ENCODE peak calls at places on chromosomes 6 and 20, in ten cellular contexts. X, L, E, R, M, D, K, U, G and F are unnamed samples.

GRCh38 chr6:168284187-168284586 is 35.4 kb downstream of the DACT2 start:
- DNase-seq in D (no peak), U (no peak), M (no peak), X (no peak), L (no peak), R (no peak), E (peak; percentile 41), G (no peak), K (no peak), F (no peak)

GRCh38 chr20:19026121-19026878 is 186.1 kb upstream of the SLC24A3 start:
- DNase-seq in R (no peak), D (no peak), M (no peak), K (no peak), L (no peak), E (peak; percentile 82), X (no peak), U (no peak), G (no peak), F (no peak)

GRCh38 chr20:63177785-63178444 is 38.0 kb downstream of the YTHDF1 start:
- DNase-seq in L (no peak), R (no peak), M (no peak), G (no peak), K (no peak), D (no peak), U (no peak), X (no peak), E (no peak), F (no peak)

GRCh38 chr20:6026051-6026450 is 27.8 kb downstream of the LRRN4 start:
- DNase-seq in E (no peak), D (no peak), L (no peak), M (no peak), U (no peak), G (no peak), K (no peak), R (no peak), X (no peak), F (no peak)

GRCh38 chr6:43129434-43130194 is 41.5 kb upstream of the SRF start:
- DNase-seq in U (no peak), K (no peak), G (no peak), X (peak; percentile 37), R (no peak), M (no peak), D (peak; percentile 52), E (no peak), L (no peak), F (no peak)

GRCh38 chr20:13554076-13554475 is 84.7 kb downstream of the TASP1 start:
- DNase-seq in M (no peak), X (no peak), K (no peak), G (no peak), U (no peak), D (no peak), R (no peak), E (no peak), L (no peak), F (no peak)

GRCh38 chr6:23659125-23659524 is 466.9 kb upstream of the NRSN1 start:
- DNase-seq in M (no peak), U (no peak), E (no peak), R (no peak), X (no peak), D (peak; percentile 16), G (no peak), L (no peak), K (no peak), F (no peak)

GRCh38 chr6:130622142-130622541 is 205.1 kb upstream of the SMLR1 start:
- DNase-seq in E (no peak), M (no peak), D (no peak), L (no peak), R (no peak), X (no peak), U (no peak), K (no peak), G (no peak), F (no peak)

GRCh38 chr6:362924-363249 is 28.7 kb upstream of the IRF4 start:
- DNase-seq in X (no peak), E (no peak), R (no peak), K (no peak), D (no peak), L (no peak), G (no peak), U (no peak), M (no peak), F (no peak)

GRCh38 chr6:14317616-14318015 is 200.0 kb downstream of the CD83 start:
- DNase-seq in G (no peak), K (no peak), M (no peak), X (no peak), D (no peak), U (no peak), L (no peak), E (no peak), R (no peak), F (no peak)

GRCh38 chr6:111591370-111591900 is 14.2 kb downstream of the TRAF3IP2 start:
- DNase-seq in R (peak; percentile 86), G (peak; percentile 92), E (peak; percentile 98), D (peak; percentile 88), X (peak; percentile 76), U (peak; percentile 82), K (peak; percentile 87), M (peak; percentile 97), L (peak; percentile 95), F (peak; percentile 97)

GRCh38 chr6:160139420-160139851 is 17.8 kb downstream of the SLC22A1 start:
- DNase-seq in K (no peak), D (no peak), X (peak; percentile 65), M (no peak), E (peak; percentile 74), R (peak; percentile 65), L (no peak), G (no peak), U (no peak), F (peak; percentile 78)

GRCh38 chr6:113758214-113758613 is 98.9 kb upstream of the MARCKS start:
- DNase-seq in M (no peak), L (no peak), E (no peak), U (no peak), D (no peak), R (no peak), X (no peak), G (no peak), K (no peak), F (no peak)

DNA sequence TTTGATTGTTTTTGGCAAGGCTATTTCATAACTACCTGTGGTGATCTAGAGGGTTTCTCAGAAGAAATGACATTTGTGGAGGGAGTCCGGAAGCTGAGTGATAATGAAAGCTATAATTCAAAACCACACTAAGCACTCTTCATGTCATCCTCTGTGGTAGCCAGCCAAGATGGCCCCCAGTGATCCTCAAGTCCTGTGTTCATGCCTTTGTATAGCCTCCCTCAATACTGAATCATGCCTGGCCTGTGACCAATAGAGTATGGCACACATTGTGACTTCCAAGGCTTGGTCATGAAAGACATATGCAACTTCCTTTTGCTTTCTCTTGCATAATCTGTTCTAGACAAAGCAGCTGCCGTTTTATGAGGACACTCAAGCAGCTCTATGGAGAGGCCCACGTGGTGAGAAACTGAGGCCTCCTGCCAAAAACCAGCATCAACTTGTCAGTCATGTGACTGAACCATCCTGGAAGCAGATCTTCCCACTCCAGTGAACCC is 12.8 kb upstream of the DNAAF9 start:
- DNase-seq in M (peak; percentile 78), X (no peak), E (peak; percentile 77), K (no peak), R (no peak), D (no peak), U (no peak), L (peak; percentile 64), G (no peak), F (no peak)
- TF ChIP-seq POLR2A in M (no peak), X (no peak), E (no peak), K (no peak), R (no peak), D (no peak), U (no peak), L (no peak), G (no peak), F (no peak)

GRCh38 chr20:21262812-21263211 is 40.3 kb upstream of the XRN2 start:
- DNase-seq in E (no peak), K (no peak), R (no peak), G (no peak), L (no peak), M (no peak), U (no peak), D (no peak), X (no peak), F (no peak)
- TF ChIP-seq CTCF in E (no peak), K (no peak), R (no peak), G (no peak), L (no peak), M (no peak), U (no peak), D (no peak), X (no peak), F (no peak)

DNA sequence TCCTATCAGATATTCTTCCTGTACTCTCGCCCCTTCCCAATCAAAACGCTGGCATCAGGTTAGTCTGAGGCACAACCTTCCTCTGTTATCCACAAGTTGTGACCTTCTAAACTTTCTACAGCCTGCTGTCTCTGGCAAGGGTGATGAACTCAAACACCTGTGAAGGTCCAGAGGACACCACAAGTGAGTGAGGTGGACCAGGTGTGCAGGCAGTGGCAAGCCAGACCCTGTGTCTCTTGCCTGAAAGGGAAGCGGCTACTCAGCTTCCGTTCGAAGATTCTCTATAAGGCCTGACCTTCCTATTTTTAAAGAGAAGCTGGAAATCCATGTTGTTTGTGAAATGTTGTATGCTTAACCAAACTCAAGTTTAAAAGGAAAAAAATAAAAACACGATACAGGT is 36.8 kb downstream of the GCM1 start:
- DNase-seq in G (no peak), R (no peak), K (no peak), L (no peak), M (no peak), E (no peak), X (no peak), D (no peak), U (no peak), F (no peak)
- H3K4me1 ChIP-seq in G (peaks cover 12% of the 10 kb centered on the region), R (no peaks in the 10 kb centered on the region), K (no peaks in the 10 kb centered on the region), L (peaks cover 9% of the 10 kb centered on the region), M (peaks cover 11% of the 10 kb centered on the region), E (peaks cover 21% of the 10 kb centered on the region), X (peaks cover 8% of the 10 kb centered on the region), D (peaks cover 63% of the 10 kb centered on the region), U (no peaks in the 10 kb centered on the region), F (no peaks in the 10 kb centered on the region)

GRCh38 chr20:1327241-1327653 is 1.7 kb downstream of the SDCBP2 start:
- DNase-seq in M (peak; percentile 67), U (no peak), X (no peak), R (peak; percentile 43), G (no peak), D (no peak), L (peak; percentile 45), K (no peak), E (peak; percentile 66), F (peak; percentile 93)

GRCh38 chr20:1330075-1330830 is 1.3 kb upstream of the SDCBP2 start:
- DNase-seq in G (no peak), U (no peak), K (no peak), M (peak; percentile 90), D (no peak), E (peak; percentile 84), X (no peak), L (peak; percentile 65), R (no peak), F (peak; percentile 49)

GRCh38 chr20:1327827-1328679 is 886 bp downstream of the SDCBP2 start:
- DNase-seq in G (no peak), K (no peak), D (peak; percentile 79), E (peak; percentile 49), R (no peak), U (no peak), L (peak; percentile 13), M (peak; percentile 62), X (no peak), F (peak; percentile 17)

GRCh38 chr20:1331101-1331500 is 2.2 kb upstream of the SDCBP2 start:
- DNase-seq in L (peak; percentile 12), K (no peak), D (no peak), M (peak; percentile 56), R (no peak), U (no peak), G (no peak), X (no peak), E (no peak), F (no peak)

GRCh38 chr20:1328680-1329330 is at the start of gene SDCBP2:
- DNase-seq in L (peak; percentile 84), E (peak; percentile 49), R (no peak), G (no peak), U (no peak), X (no peak), M (peak; percentile 73), D (no peak), K (no peak), F (no peak)
- TF ChIP-seq POLR2A in L (no peak), E (peak; percentile 80), R (no peak), G (no peak), U (no peak), X (no peak), M (no peak), D (peak; percentile 19), K (no peak), F (no peak)